ENCODE peak calls at places on chromosome 4, in seven cellular contexts. B is kidney tubule cell, C is GM13976, J is GM10248, I is aorta, U is Daoy, T is stromal cell of bone marrow. Z is an unnamed sample.

GRCh38 chr4:106329027-106329618 is 12.8 kb downstream of the AIMP1 start:
- DNase-seq in B (peak; percentile 55), C (no peak), J (peak; percentile 20), I (no peak), U (no peak), T (no peak), Z (no peak)

GRCh38 chr4:152516156-152516555 is 19.7 kb downstream of the FBXW7 start:
- DNase-seq in B (no peak), C (no peak), J (no peak), I (no peak), U (no peak), T (no peak), Z (no peak)

GRCh38 chr4:16187455-16187854 is 38.8 kb downstream of the TAPT1 start:
- DNase-seq in B (peak; percentile 15), C (no peak), J (no peak), I (no peak), U (no peak), T (no peak), Z (no peak)

GRCh38 chr4:7847206-7847605 is 92.5 kb downstream of the AFAP1 start:
- DNase-seq in B (no peak), C (no peak), J (no peak), I (no peak), U (no peak), T (no peak), Z (no peak)

GRCh38 chr4:26330186-26330787 is 9.5 kb downstream of the RBPJ start:
- DNase-seq in B (peak; percentile 72), C (peak; percentile 54), J (peak; percentile 53), I (no peak), U (peak; percentile 37), T (peak; percentile 36), Z (peak; percentile 32)

GRCh38 chr4:54658321-54659093 is 750 bp downstream of the KIT start:
- DNase-seq in B (peak; percentile 43), C (peak; percentile 54), J (peak; percentile 33), I (peak; percentile 64), U (no peak), T (peak; percentile 4), Z (peak; percentile 70)

GRCh38 chr4:52919451-52919850 is 57.3 kb downstream of the RASL11B start:
- DNase-seq in B (no peak), C (no peak), J (no peak), I (no peak), U (no peak), T (no peak), Z (no peak)

GRCh38 chr4:1375761-1376322 is 28.8 kb downstream of the UVSSA start:
- DNase-seq in B (no peak), C (no peak), J (no peak), I (peak; percentile 32), U (no peak), T (no peak), Z (no peak)

GRCh38 chr4:99013884-99014523 is 18.5 kb downstream of the METAP1 start:
- DNase-seq in B (no peak), C (no peak), J (no peak), I (no peak), U (no peak), T (no peak), Z (no peak)

GRCh38 chr4:2289311-2289954 is 27.5 kb upstream of the MXD4 start:
- DNase-seq in B (no peak), C (no peak), J (no peak), I (no peak), U (no peak), T (no peak), Z (no peak)

Z was measured in hepatic stellate cell.